ENCODE peak calls at places on chromosomes 1 and 21, in four cellular contexts. One of them, this sample, is unnamed.

GRCh38 chr21:37374026-37374425 is 7.5 kb downstream of the DYRK1A start:
- DNase-seq in IMR-90: peak; percentile 72
- DNase-seq in HT1080: peak; percentile 74
- DNase-seq in occipital lobe: no peak
- DNase-seq in this sample: no peak

GRCh38 chr1:57079454-57080157 is 113.8 kb upstream of the C8B start:
- DNase-seq in HT1080: no peak
- DNase-seq in occipital lobe: no peak
- DNase-seq in IMR-90: no peak
- DNase-seq in this sample: no peak

GRCh38 chr1:199083680-199084079 is 444.8 kb downstream of the PTPRC start:
- DNase-seq in HT1080: no peak
- DNase-seq in IMR-90: peak; percentile 75
- DNase-seq in occipital lobe: no peak
- DNase-seq in this sample: no peak

GRCh38 chr1:93526431-93526830 is 78.5 kb downstream of the FNBP1L start:
- DNase-seq in occipital lobe: no peak
- DNase-seq in IMR-90: no peak
- DNase-seq in HT1080: no peak
- DNase-seq in this sample: no peak

GRCh38 chr21:35366348-35367085 is 317.4 kb upstream of the RUNX1 start:
- DNase-seq in IMR-90: peak; percentile 54
- DNase-seq in occipital lobe: no peak
- DNase-seq in HT1080: no peak
- DNase-seq in this sample: no peak

GRCh38 chr1:169456029-169456428 is 28.8 kb upstream of the CCDC181 start:
- DNase-seq in HT1080: peak; percentile 14
- DNase-seq in occipital lobe: no peak
- DNase-seq in IMR-90: no peak
- DNase-seq in this sample: no peak

GRCh38 chr1:18110598-18110939 is 3.0 kb downstream of the IGSF21 start:
- DNase-seq in HT1080: no peak
- DNase-seq in occipital lobe: no peak
- DNase-seq in IMR-90: no peak
- DNase-seq in this sample: no peak

GRCh38 chr21:27346041-27346448 is 379.2 kb upstream of the ADAMTS5 start:
- DNase-seq in occipital lobe: no peak
- DNase-seq in HT1080: peak; percentile 46
- DNase-seq in IMR-90: peak; percentile 68
- DNase-seq in this sample: no peak

GRCh38 chr1:224733021-224733911 is 117.1 kb downstream of the CNIH3 start:
- DNase-seq in HT1080: peak; percentile 12
- DNase-seq in occipital lobe: no peak
- DNase-seq in IMR-90: peak; percentile 25
- DNase-seq in this sample: peak; percentile 54

GRCh38 chr1:21859669-21860179 is 47.7 kb downstream of the LDLRAD2 start:
- DNase-seq in IMR-90: no peak
- DNase-seq in occipital lobe: no peak
- DNase-seq in HT1080: no peak
- DNase-seq in this sample: no peak

GRCh38 chr21:27079807-27080206 is 112.9 kb upstream of the ADAMTS5 start:
- DNase-seq in occipital lobe: no peak
- DNase-seq in IMR-90: peak; percentile 10
- DNase-seq in HT1080: no peak
- DNase-seq in this sample: no peak

GRCh38 chr1:62784509-62785365 is 805 bp downstream of the ATG4C start:
- DNase-seq in IMR-90: peak; percentile 19
- DNase-seq in HT1080: no peak
- DNase-seq in occipital lobe: no peak
- DNase-seq in this sample: no peak

GRCh38 chr1:208437416-208437815 is 193.2 kb upstream of the PLXNA2 start:
- DNase-seq in occipital lobe: no peak
- DNase-seq in IMR-90: peak; percentile 6
- DNase-seq in HT1080: peak; percentile 86
- DNase-seq in this sample: no peak

GRCh38 chr1:43319766-43320165 is 17.9 kb upstream of the MPL start:
- DNase-seq in HT1080: no peak
- DNase-seq in occipital lobe: no peak
- DNase-seq in IMR-90: no peak
- DNase-seq in this sample: no peak

GRCh38 chr1:9289090-9289534 is 3.6 kb upstream of the SPSB1 start:
- DNase-seq in HT1080: peak; percentile 63
- DNase-seq in IMR-90: peak; percentile 74
- DNase-seq in occipital lobe: no peak
- DNase-seq in this sample: no peak

GRCh38 chr1:36126797-36127500 is 1.9 kb upstream of the COL8A2 start:
- DNase-seq in IMR-90: no peak
- DNase-seq in occipital lobe: no peak
- DNase-seq in HT1080: no peak
- DNase-seq in this sample: no peak

GRCh38 chr1:108955881-108956280 is 7.4 kb downstream of the CLCC1 start:
- DNase-seq in occipital lobe: no peak
- DNase-seq in IMR-90: no peak
- DNase-seq in HT1080: no peak
- DNase-seq in this sample: no peak

GRCh38 chr1:31798086-31798432 is 17.8 kb downstream of the SPOCD1 start:
- DNase-seq in occipital lobe: no peak
- DNase-seq in HT1080: no peak
- DNase-seq in IMR-90: no peak
- DNase-seq in this sample: no peak

GRCh38 chr1:195195423-195196057 is 1412.7 kb downstream of the KCNT2 start:
- DNase-seq in HT1080: peak; percentile 9
- DNase-seq in IMR-90: no peak
- DNase-seq in occipital lobe: no peak
- DNase-seq in this sample: no peak

GRCh38 chr1:31615939-31616338 is 1.6 kb upstream of the HCRTR1 start:
- DNase-seq in occipital lobe: no peak
- DNase-seq in HT1080: no peak
- DNase-seq in IMR-90: no peak
- DNase-seq in this sample: no peak

GRCh38 chr1:164602142-164602429 is 43.1 kb downstream of the PBX1 start:
- DNase-seq in IMR-90: no peak
- DNase-seq in occipital lobe: no peak
- DNase-seq in HT1080: no peak
- DNase-seq in this sample: peak; percentile 96

GRCh38 chr1:217096200-217096599 is 373.0 kb upstream of the ESRRG start:
- DNase-seq in HT1080: no peak
- DNase-seq in IMR-90: no peak
- DNase-seq in occipital lobe: no peak
- DNase-seq in this sample: no peak

GRCh38 chr1:58190614-58191013 is 355.9 kb downstream of the OMA1 start:
- DNase-seq in IMR-90: no peak
- DNase-seq in HT1080: no peak
- DNase-seq in occipital lobe: no peak
- DNase-seq in this sample: no peak

GRCh38 chr21:27572681-27573080 is 605.8 kb upstream of the ADAMTS5 start:
- DNase-seq in IMR-90: peak; percentile 90
- DNase-seq in occipital lobe: no peak
- DNase-seq in HT1080: peak; percentile 62
- DNase-seq in this sample: no peak

GRCh38 chr1:53561488-53562115 is 102.4 kb downstream of the DMRTB1 start:
- DNase-seq in occipital lobe: no peak
- DNase-seq in HT1080: no peak
- DNase-seq in IMR-90: no peak
- DNase-seq in this sample: peak; percentile 6

GRCh38 chr1:225650198-225650597 is 2.7 kb downstream of the ENAH start:
- DNase-seq in HT1080: no peak
- DNase-seq in occipital lobe: no peak
- DNase-seq in IMR-90: no peak
- DNase-seq in this sample: no peak

GRCh38 chr1:11654571-11655262 is at the start of gene FBXO44:
- DNase-seq in occipital lobe: peak; percentile 62
- DNase-seq in HT1080: no peak
- DNase-seq in IMR-90: no peak
- DNase-seq in this sample: no peak

GRCh38 chr1:232020352-232020751 is 393.8 kb downstream of the DISC1 start:
- DNase-seq in HT1080: no peak
- DNase-seq in IMR-90: no peak
- DNase-seq in occipital lobe: no peak
- DNase-seq in this sample: no peak

GRCh38 chr1:155971910-155972809 is 6.2 kb downstream of the ARHGEF2 start:
- DNase-seq in IMR-90: no peak
- DNase-seq in HT1080: no peak
- DNase-seq in occipital lobe: peak; percentile 32
- DNase-seq in this sample: no peak

GRCh38 chr21:28798798-28799197 is 193.9 kb downstream of the LTN1 start:
- DNase-seq in HT1080: no peak
- DNase-seq in occipital lobe: no peak
- DNase-seq in IMR-90: peak; percentile 66
- DNase-seq in this sample: no peak

GRCh38 chr1:89309828-89310227 is 37.2 kb upstream of the GBP5 start:
- DNase-seq in IMR-90: no peak
- DNase-seq in occipital lobe: no peak
- DNase-seq in HT1080: no peak
- DNase-seq in this sample: no peak

This sample was measured in LNCaP clone FGC.